ENCODE peak calls at places on chromosomes 3 and 15, in ten cellular contexts. S is dorsolateral prefrontal cortex, H is nephron progenitor cell, T is cardiac muscle cell, Q is brain microvascular endothelial cell, A is B cell, Y is neural progenitor cell, O is HCT116, L is HFF-Myc, M is stomach. D is an unnamed sample.

GRCh38 chr3:147200545-147200944 is 205.8 kb downstream of the ZIC4 start:
- DNase-seq in S (no peak), H (no peak), T (no peak), Q (peak; percentile 43), A (no peak), Y (no peak), O (no peak), L (no peak), M (no peak), D (no peak)

GRCh38 chr3:86814918-86815655 is 175.9 kb downstream of the VGLL3 start:
- DNase-seq in S (no peak), H (no peak), T (peak; percentile 23), Q (peak; percentile 11), A (no peak), Y (peak; percentile 3), O (no peak), L (no peak), M (no peak), D (no peak)

GRCh38 chr3:128584412-128585020 is 66.1 kb downstream of the RPN1 start:
- DNase-seq in S (peak; percentile 79), H (peak; percentile 55), T (peak; percentile 85), Q (peak; percentile 24), A (no peak), Y (peak; percentile 90), O (peak; percentile 68), L (peak; percentile 41), M (peak; percentile 71), D (peak; percentile 53)

GRCh38 chr3:189806171-189806951 is 175.2 kb downstream of the TP63 start:
- DNase-seq in S (no peak), H (peak; percentile 10), T (peak; percentile 7), Q (no peak), A (no peak), Y (peak; percentile 85), O (no peak), L (no peak), M (no peak), D (no peak)

GRCh38 chr3:126345641-126346460 is 11.4 kb downstream of the KLF15 start:
- DNase-seq in S (peak; percentile 27), H (peak; percentile 1), T (no peak), Q (no peak), A (no peak), Y (no peak), O (no peak), L (no peak), M (peak; percentile 24), D (no peak)

GRCh38 chr3:111913163-111913763 is 54.2 kb downstream of the PHLDB2 start:
- DNase-seq in S (no peak), H (no peak), T (no peak), Q (no peak), A (no peak), Y (no peak), O (no peak), L (no peak), M (no peak), D (no peak)

GRCh38 chr15:69154684-69155083 is 5.8 kb upstream of the GLCE start:
- DNase-seq in S (no peak), H (no peak), T (peak; percentile 85), Q (peak; percentile 81), A (no peak), Y (no peak), O (no peak), L (peak; percentile 24), M (no peak), D (no peak)

GRCh38 chr3:127456471-127457093 is 134.0 kb downstream of the TPRA1 start:
- DNase-seq in S (peak; percentile 40), H (no peak), T (peak; percentile 63), Q (peak; percentile 52), A (no peak), Y (no peak), O (no peak), L (peak; percentile 32), M (peak; percentile 67), D (no peak)

GRCh38 chr3:187958432-187959003 is 195.4 kb upstream of the LPP start:
- DNase-seq in S (no peak), H (no peak), T (no peak), Q (no peak), A (peak; percentile 24), Y (no peak), O (no peak), L (no peak), M (peak; percentile 34), D (no peak)

GRCh38 chr15:98649996-98650870 is 1.9 kb downstream of the IGF1R start:
- DNase-seq in S (no peak), H (peak; percentile 65), T (no peak), Q (no peak), A (peak; percentile 42), Y (peak; percentile 75), O (no peak), L (no peak), M (peak; percentile 55), D (no peak)

GRCh38 chr3:75380276-75380771 is 283.8 kb upstream of the FRG2C start:
- DNase-seq in S (no peak), H (no peak), T (no peak), Q (no peak), A (no peak), Y (no peak), O (no peak), L (no peak), M (no peak), D (no peak)

GRCh38 chr15:72838311-72838731 is 54.8 kb upstream of the ADPGK start:
- DNase-seq in S (no peak), H (no peak), T (peak; percentile 45), Q (no peak), A (no peak), Y (no peak), O (no peak), L (no peak), M (no peak), D (no peak)

GRCh38 chr3:170553788-170554620 is 31.9 kb downstream of the SLC7A14 start:
- DNase-seq in S (no peak), H (no peak), T (peak; percentile 31), Q (no peak), A (no peak), Y (no peak), O (no peak), L (no peak), M (no peak), D (no peak)

GRCh38 chr3:120614765-120615164 is 18.6 kb downstream of the NDUFB4 start:
- DNase-seq in S (no peak), H (no peak), T (no peak), Q (no peak), A (no peak), Y (no peak), O (no peak), L (no peak), M (no peak), D (no peak)

GRCh38 chr3:140848675-140849074 is 93.0 kb upstream of the SLC25A36 start:
- DNase-seq in S (no peak), H (no peak), T (no peak), Q (no peak), A (no peak), Y (no peak), O (no peak), L (no peak), M (no peak), D (no peak)
- TF ChIP-seq CTCF in S (no peak), H (no peak), T (no peak), Q (no peak), A (no peak), Y (no peak), O (no peak), L (no peak), M (no peak), D (no peak)

DNA sequence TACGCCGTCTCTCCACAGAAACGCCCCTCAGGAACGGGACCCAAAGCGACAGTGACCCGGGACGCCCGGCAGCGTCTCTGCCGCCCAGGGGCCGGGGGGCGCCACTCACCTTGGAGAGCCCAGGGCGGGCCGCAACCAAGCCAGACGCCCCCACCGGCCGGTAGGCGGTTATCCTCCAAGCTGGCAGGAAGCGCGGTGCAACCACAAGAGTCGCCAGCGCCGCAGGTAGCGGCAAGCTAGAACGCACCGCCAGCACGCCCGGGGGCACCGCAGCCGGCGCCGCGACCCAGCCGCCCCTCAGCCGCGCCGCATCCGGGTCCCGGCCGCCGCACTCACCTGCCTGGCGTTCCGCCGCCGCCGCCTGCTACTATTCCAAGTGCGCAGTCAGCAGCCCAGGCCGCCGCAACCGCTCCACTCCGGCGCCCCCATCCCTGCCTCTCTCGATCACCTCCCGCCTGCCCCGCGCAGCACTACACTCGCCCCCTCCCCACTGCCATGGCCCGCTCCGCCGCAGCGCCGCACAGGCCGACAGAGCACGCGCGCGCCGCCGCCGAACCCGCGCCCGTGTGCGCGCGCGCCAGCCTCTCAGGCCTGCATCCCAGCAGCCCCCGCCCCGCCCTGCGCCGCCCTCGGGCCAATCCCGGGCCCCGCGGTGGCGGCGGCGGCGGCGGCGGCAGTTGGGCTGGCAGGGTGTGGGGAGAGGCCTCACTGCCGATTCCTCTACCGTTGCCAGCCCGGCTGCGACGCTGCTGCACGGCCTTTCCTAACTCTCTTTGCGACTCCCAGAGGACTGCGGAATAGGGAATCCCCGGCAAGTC is at the start of gene PIK3CB:
- DNase-seq in S (peak; percentile 88), H (peak; percentile 95), T (peak; percentile 91), Q (peak; percentile 67), A (peak; percentile 97), Y (peak; percentile 97), O (peak; percentile 44), L (no peak), M (peak; percentile 92), D (peak; percentile 92)
- TF ChIP-seq CTCF in S (peak; percentile 37), H (no peak), T (peak; percentile 30), Q (peak; percentile 4), A (peak; percentile 31), Y (peak; percentile 44), O (no peak), L (no peak), M (no peak), D (peak; percentile 30)

GRCh38 chr15:55921744-55922143 is 71.7 kb downstream of the NEDD4 start:
- DNase-seq in S (no peak), H (no peak), T (no peak), Q (no peak), A (no peak), Y (no peak), O (no peak), L (no peak), M (no peak), D (no peak)
- TF ChIP-seq CTCF in S (no peak), H (no peak), T (no peak), Q (peak; percentile 21), A (no peak), Y (no peak), O (no peak), L (no peak), M (no peak), D (no peak)

GRCh38 chr15:76062282-76062681 is 2.5 kb downstream of the TMEM266 start:
- DNase-seq in S (no peak), H (no peak), T (no peak), Q (no peak), A (no peak), Y (no peak), O (no peak), L (no peak), M (no peak), D (no peak)
- TF ChIP-seq CTCF in S (no peak), H (no peak), T (no peak), Q (no peak), A (no peak), Y (no peak), O (no peak), L (no peak), M (no peak), D (no peak)

GRCh38 chr3:15271785-15272381 is 60.5 kb downstream of the SH3BP5 start:
- DNase-seq in S (no peak), H (no peak), T (no peak), Q (no peak), A (peak; percentile 81), Y (no peak), O (no peak), L (no peak), M (peak; percentile 47), D (peak; percentile 72)
- TF ChIP-seq CTCF in S (no peak), H (no peak), T (no peak), Q (no peak), A (no peak), Y (no peak), O (no peak), L (no peak), M (no peak), D (no peak)

D was measured in GM13976.